ENCODE peak calls at places on chromosomes 1 and 21, in six cellular contexts. Y is mucosa of descending colon, L is GM23338, Z is uterus, X is astrocyte, T is thoracic aorta. S is an unnamed sample. For H3K36me3, the result is how much of the 10 kb centered on the place peaks cover.

GRCh38 chr1:2399890-2400575 is 8.4 kb downstream of the RER1 start:
- DNase-seq in Y (no peak), X (no peak), T (no peak), Z (no peak), L (no peak), S (no peak)

GRCh38 chr1:247421074-247421473 is 5.1 kb downstream of the NLRP3 start:
- DNase-seq in T (no peak), X (no peak), Y (no peak), L (no peak), Z (no peak), S (peak)

GRCh38 chr1:32742132-32742947 is 39.8 kb upstream of the SYNC start:
- DNase-seq in T (no peak), Y (peak), Z (peak), X (no peak), L (peak), S (no peak)

GRCh38 chr1:1177452-1178206 is 3.9 kb downstream of the TTLL10 start:
- DNase-seq in X (no peak), L (no peak), T (no peak), Y (peak), Z (no peak), S (no peak)

GRCh38 chr1:167365360-167365759 is 144.7 kb downstream of the POU2F1 start:
- DNase-seq in Y (no peak), Z (no peak), T (no peak), L (peak), X (no peak), S (no peak)

GRCh38 chr1:152626688-152627087 is 3.8 kb upstream of the LCE3A start:
- DNase-seq in L (no peak), T (no peak), X (no peak), Z (no peak), Y (no peak), S (peak)

GRCh38 chr1:209885403-209886218 is 52.4 kb upstream of the SYT14 start:
- DNase-seq in T (no peak), Y (no peak), X (peak), L (no peak), Z (no peak), S (no peak)

GRCh38 chr1:214397497-214397896 is 116.5 kb downstream of the SMYD2 start:
- DNase-seq in Y (no peak), L (no peak), Z (no peak), T (no peak), X (no peak), S (no peak)

GRCh38 chr21:46459356-46460112 is 843 bp downstream of the DIP2A start:
- DNase-seq in Y (peak), L (peak), T (no peak), X (peak), Z (peak), S (peak)

GRCh38 chr1:156655904-156656516 is 14.1 kb downstream of the BCAN start:
- DNase-seq in T (no peak), X (no peak), L (no peak), Z (no peak), Y (no peak), S (no peak)

GRCh38 chr21:24514081-24514733 is 1093.1 kb downstream of the MRPL39 start:
- DNase-seq in Y (no peak), X (no peak), Z (no peak), L (peak), T (no peak), S (peak)

GRCh38 chr1:243311809-243312208 is 56.0 kb downstream of the SDCCAG8 start:
- DNase-seq in T (no peak), X (no peak), L (no peak), Z (no peak), Y (no peak), S (no peak)

GRCh38 chr1:117653732-117654484 is 48.1 kb downstream of the TENT5C start:
- DNase-seq in T (no peak), L (no peak), Y (no peak), Z (no peak), X (no peak), S (no peak)

GRCh38 chr21:29017639-29018237 is 1.4 kb downstream of the RWDD2B start:
- DNase-seq in L (no peak), T (no peak), X (no peak), Y (no peak), Z (no peak), S (no peak)
- H3K4me3 ChIP-seq in L (peak), T (peak), X (peak), Y (no peak), Z (no peak), S (peak)

DNA sequence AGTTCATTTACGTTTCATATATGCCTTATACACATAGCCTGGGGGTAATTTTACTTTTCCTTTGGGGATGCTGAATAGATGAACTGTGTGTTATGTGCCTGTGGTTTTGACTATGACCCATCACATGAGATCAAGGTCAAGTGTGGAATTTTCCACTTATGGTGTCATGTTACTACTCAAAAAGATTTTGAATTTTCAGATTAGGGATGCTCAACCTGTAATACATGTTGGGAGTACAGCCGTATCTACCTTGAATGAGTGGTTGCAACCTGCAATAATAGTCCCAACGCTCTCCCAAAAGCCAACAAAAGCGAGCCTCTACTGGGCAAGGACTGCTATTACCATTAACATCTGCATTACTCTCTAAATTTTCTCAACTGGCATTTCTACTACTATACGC is 68.5 kb upstream of the SDC3 start:
- DNase-seq in L (peak), T (no peak), X (peak), Z (no peak), Y (no peak), S (peak)
- TF ChIP-seq CTCF in L (peak), T (no peak), X (no peak), Z (no peak), Y (no peak), S (peak)

GRCh38 chr1:159947942-159948341 is 2.5 kb upstream of the IGSF9 start:
- DNase-seq in T (no peak), Y (no peak), Z (no peak), X (no peak), L (no peak), S (no peak)
- H3K36me3 ChIP-seq in T (under half), Y (under half), Z (under half), X (under half), L (under half), S (under half)

GRCh38 chr1:110292031-110292300 is 47.2 kb upstream of the RBM15 start:
- DNase-seq in L (no peak), X (no peak), T (no peak), Z (no peak), Y (no peak), S (no peak)
- H3K4me3 ChIP-seq in L (no peak), X (no peak), T (no peak), Z (no peak), Y (no peak), S (no peak)

GRCh38 chr21:19565587-19565986 is 1162.0 kb upstream of the TMPRSS15 start:
- DNase-seq in L (no peak), Y (no peak), Z (no peak), T (no peak), X (no peak), S (no peak)
- TF ChIP-seq CTCF in L (no peak), Y (no peak), Z (no peak), T (no peak), X (no peak), S (no peak)

GRCh38 chr1:23698466-23698865 is 6.9 kb downstream of the RPL11 start:
- DNase-seq in X (no peak), Y (no peak), L (peak), T (no peak), Z (no peak), S (no peak)

GRCh38 chr1:23701996-23702395 is 10.4 kb downstream of the RPL11 start:
- DNase-seq in Z (no peak), T (no peak), Y (no peak), L (no peak), X (no peak), S (no peak)

GRCh38 chr1:23701310-23701709 is 9.7 kb downstream of the RPL11 start:
- DNase-seq in L (no peak), T (no peak), Y (no peak), Z (no peak), X (no peak), S (no peak)

GRCh38 chr1:23696335-23696989 is 4.9 kb downstream of the RPL11 start:
- DNase-seq in Z (no peak), L (no peak), T (no peak), Y (no peak), X (no peak), S (no peak)

GRCh38 chr1:23699280-23700179 is 7.9 kb downstream of the RPL11 start:
- DNase-seq in T (no peak), Y (no peak), X (no peak), Z (no peak), L (no peak), S (peak)
- H3K36me3 ChIP-seq in T (under half), Y (under half), X (half or more), Z (under half), L (half or more), S (under half)

GRCh38 chr1:230958370-230958769 is 20.3 kb downstream of the TTC13 start:
- DNase-seq in Y (no peak), Z (no peak), X (no peak), T (no peak), L (no peak), S (no peak)
- H3K4me3 ChIP-seq in Y (no peak), Z (no peak), X (no peak), T (no peak), L (no peak), S (no peak)

GRCh38 chr1:109644670-109645069 is 11.2 kb upstream of the GSTM4 start:
- DNase-seq in L (no peak), X (no peak), Z (no peak), Y (no peak), T (no peak), S (no peak)

GRCh38 chr1:109641341-109641740 is 14.6 kb upstream of the GSTM4 start:
- DNase-seq in X (no peak), Z (no peak), T (no peak), L (no peak), Y (no peak), S (no peak)

GRCh38 chr1:109640285-109640865 is 15.5 kb upstream of the GSTM4 start:
- DNase-seq in Y (peak), X (no peak), T (peak), Z (peak), L (peak), S (peak)

GRCh38 chr1:109642610-109643009 is 13.3 kb upstream of the GSTM4 start:
- DNase-seq in Y (no peak), Z (no peak), X (no peak), T (no peak), L (no peak), S (no peak)

DNA sequence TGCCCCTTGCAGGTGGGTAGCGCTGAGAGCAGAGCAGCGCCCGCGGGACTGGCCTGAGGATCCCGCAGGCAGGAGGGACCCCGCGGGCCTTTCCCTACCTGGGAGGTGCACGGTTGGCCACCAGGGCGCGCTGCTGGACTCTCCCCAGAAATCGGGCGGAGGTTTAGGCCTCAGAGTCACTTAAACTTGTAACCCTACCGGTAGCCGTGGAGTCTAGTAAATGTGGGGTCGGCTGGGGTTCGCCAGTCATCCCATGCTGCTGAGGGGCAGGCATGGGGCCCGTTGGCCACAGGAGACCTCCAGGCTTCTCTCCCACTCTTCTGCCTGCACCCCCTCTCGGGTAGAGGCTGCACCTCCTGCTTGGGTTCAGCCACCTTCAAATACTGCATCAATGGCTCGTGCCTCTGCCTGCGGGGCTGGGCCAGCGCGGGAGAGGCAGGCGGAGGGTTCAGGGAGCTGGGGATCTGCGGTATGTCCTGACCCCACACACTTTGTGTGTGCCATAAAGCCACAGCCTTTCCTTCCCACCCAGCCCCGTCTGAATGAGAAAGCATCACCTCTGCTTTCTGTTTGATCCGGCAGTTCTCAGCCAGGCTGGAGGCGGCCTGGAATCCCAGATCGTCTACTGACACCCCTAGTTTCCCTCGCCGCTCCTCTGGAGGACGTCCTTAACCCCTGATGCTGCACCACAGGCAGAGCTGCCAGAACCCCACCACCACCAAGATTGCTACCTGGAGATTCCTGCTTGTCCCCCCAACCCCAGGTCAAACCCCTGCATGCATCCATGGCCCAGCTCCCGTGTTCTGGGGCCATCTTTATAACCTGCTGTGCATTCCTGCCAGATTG is 12.3 kb upstream of the GSTM4 start:
- DNase-seq in Z (peak), Y (peak), T (no peak), L (peak), X (peak), S (peak)
- TF ChIP-seq CTCF in Z (peak), Y (peak), T (peak), L (peak), X (peak), S (peak)

DNA sequence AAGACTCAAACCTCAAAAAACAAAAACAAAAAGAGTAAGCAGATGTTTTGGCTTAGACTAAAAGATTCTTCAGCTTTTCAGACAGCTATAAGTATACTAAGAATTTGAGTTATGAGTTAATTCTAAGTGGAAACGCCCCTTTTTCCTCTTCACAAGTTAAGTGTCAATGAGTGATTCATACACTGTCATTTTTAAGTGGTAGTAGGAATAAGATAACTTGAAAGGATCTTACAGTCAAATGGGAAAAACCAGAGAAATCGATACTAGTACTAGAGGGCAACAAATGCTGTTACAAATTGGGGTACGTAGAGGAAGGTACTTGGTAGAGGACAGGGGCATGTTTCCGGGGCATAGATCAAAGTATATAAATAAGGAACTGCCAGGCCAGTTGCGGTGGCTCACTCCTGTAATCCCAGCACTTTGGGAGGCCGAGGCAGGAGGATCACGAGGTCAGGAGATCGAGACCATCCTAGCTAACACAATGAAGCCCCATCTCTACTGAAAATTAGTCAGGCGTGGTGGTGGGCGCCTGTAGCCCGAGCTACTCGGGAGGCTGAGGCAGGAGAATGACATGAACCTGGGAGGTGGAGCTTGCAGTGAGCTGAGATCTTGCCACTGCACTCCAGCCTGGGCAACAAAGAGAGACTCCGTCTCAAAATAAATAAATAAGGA is 7.4 kb downstream of the H3-3A start:
- DNase-seq in Y (no peak), L (no peak), X (no peak), T (no peak), Z (no peak), S (no peak)
- H3K36me3 ChIP-seq in Y (under half), L (half or more), X (under half), T (under half), Z (under half), S (under half)

GRCh38 chr1:15850450-15851079 is 3.1 kb downstream of the SPEN start:
- DNase-seq in T (no peak), X (no peak), Y (no peak), L (no peak), Z (no peak), S (no peak)
- H3K4me3 ChIP-seq in T (peak), X (peak), Y (no peak), L (peak), Z (peak), S (peak)

S was measured in bronchial epithelial cell.